ENCODE peak calls at places on chromosome 13, in ten cellular contexts. E is spleen, Y is stomach, K is K562, W is H1, I is upper lobe of left lung, C is HCT116, G is suprapubic skin, U is transverse colon, N is breast epithelium. Z is an unnamed sample.

GRCh38 chr13:90105881-90106496 is 1241.5 kb upstream of the MIR17HG start:
- DNase-seq in E (no peak), Y (no peak), K (no peak), W (no peak), I (no peak), C (no peak), G (no peak), U (no peak), N (no peak), Z (no peak)

GRCh38 chr13:51453308-51453958 is 597 bp upstream of the INTS6 start:
- DNase-seq in E (peak; percentile 97), Y (no peak), K (peak; percentile 86), W (no peak), I (no peak), C (no peak), G (peak; percentile 89), U (peak; percentile 88), N (no peak), Z (peak; percentile 92)

GRCh38 chr13:98386632-98387031 is 190.3 kb downstream of the STK24 start:
- DNase-seq in E (no peak), Y (no peak), K (no peak), W (no peak), I (no peak), C (no peak), G (no peak), U (no peak), N (no peak), Z (no peak)

GRCh38 chr13:49652691-49653305 is 24.5 kb downstream of the ARL11 start:
- DNase-seq in E (no peak), Y (peak; percentile 30), K (peak; percentile 64), W (no peak), I (no peak), C (peak; percentile 26), G (no peak), U (peak; percentile 32), N (no peak), Z (no peak)

GRCh38 chr13:42656136-42656535 is 82.2 kb downstream of the TNFSF11 start:
- DNase-seq in E (no peak), Y (no peak), K (no peak), W (no peak), I (no peak), C (no peak), G (no peak), U (no peak), N (no peak), Z (no peak)

GRCh38 chr13:35716186-35716585 is 239.7 kb upstream of the MAB21L1 start:
- DNase-seq in E (no peak), Y (no peak), K (no peak), W (no peak), I (peak; percentile 52), C (no peak), G (no peak), U (no peak), N (no peak), Z (peak; percentile 60)

GRCh38 chr13:42038661-42039456 is 9.6 kb upstream of the DGKH start:
- DNase-seq in E (no peak), Y (no peak), K (no peak), W (no peak), I (no peak), C (no peak), G (no peak), U (no peak), N (no peak), Z (no peak)

GRCh38 chr13:44432595-44432994 is 59.0 kb downstream of the SERP2 start:
- DNase-seq in E (no peak), Y (no peak), K (no peak), W (no peak), I (no peak), C (no peak), G (no peak), U (no peak), N (no peak), Z (no peak)

GRCh38 chr13:75446874-75447273 is 35.1 kb downstream of the TBC1D4 start:
- DNase-seq in E (no peak), Y (no peak), K (no peak), W (no peak), I (no peak), C (no peak), G (no peak), U (no peak), N (no peak), Z (no peak)

DNA sequence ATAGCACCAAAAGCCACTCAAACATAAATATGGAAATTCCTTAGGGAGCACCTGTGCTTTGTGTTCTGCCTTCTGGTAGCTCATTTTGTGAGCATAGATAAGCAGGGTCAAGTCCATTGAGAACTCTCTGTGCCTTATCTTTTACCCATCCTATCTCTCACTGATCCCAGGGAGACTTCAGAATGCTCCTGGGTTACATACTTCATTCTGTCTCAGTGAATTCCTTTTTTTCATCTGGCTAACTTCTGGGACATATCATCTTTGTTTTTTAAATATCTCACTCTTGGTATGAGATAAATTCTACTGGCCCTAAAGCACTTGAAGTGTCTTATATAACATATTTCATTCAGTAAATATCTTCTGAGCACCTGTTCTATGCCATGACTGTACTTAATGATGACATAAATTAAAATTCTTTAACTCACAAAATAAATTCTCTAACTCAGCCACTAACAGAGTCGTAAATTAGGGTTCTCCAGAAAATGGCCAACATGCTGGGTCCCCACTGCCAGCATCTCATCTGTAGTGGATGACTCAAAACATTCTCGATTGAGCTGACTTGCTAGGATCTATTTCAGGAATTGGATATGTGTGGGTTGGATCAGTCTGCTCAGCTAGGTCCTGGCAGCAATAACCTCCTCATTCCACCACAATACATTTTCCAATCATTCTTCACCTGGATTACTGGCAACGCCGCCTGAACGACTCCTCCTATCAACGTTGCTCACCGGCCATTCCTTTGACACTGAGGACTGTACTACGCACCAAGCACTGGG is 170.2 kb downstream of the FOXO1 start:
- DNase-seq in E (no peak), Y (no peak), K (no peak), W (no peak), I (no peak), C (no peak), G (no peak), U (no peak), N (no peak), Z (no peak)
- H3K4me1 ChIP-seq in E (peaks cover 24% of the 10 kb centered on the region), Y (peaks cover 9% of the 10 kb centered on the region), K (no peaks in the 10 kb centered on the region), W (no peaks in the 10 kb centered on the region), I (peaks cover 10% of the 10 kb centered on the region), C (no peaks in the 10 kb centered on the region), G (peaks cover 6% of the 10 kb centered on the region), U (no peaks in the 10 kb centered on the region), N (no peaks in the 10 kb centered on the region), Z (peaks cover 13% of the 10 kb centered on the region)

GRCh38 chr13:29137995-29138394 is 317.9 kb downstream of the MTUS2 start:
- DNase-seq in E (no peak), Y (no peak), K (no peak), W (no peak), I (no peak), C (no peak), G (no peak), U (no peak), N (no peak), Z (no peak)

GRCh38 chr13:29137016-29137415 is 316.9 kb downstream of the MTUS2 start:
- DNase-seq in E (no peak), Y (no peak), K (no peak), W (no peak), I (no peak), C (no peak), G (no peak), U (no peak), N (no peak), Z (no peak)

GRCh38 chr13:29136341-29136740 is 316.2 kb downstream of the MTUS2 start:
- DNase-seq in E (no peak), Y (no peak), K (no peak), W (no peak), I (no peak), C (no peak), G (no peak), U (no peak), N (no peak), Z (no peak)

GRCh38 chr13:29143864-29144263 is 323.7 kb downstream of the MTUS2 start:
- DNase-seq in E (no peak), Y (no peak), K (no peak), W (no peak), I (no peak), C (no peak), G (no peak), U (no peak), N (no peak), Z (no peak)

GRCh38 chr13:29140277-29140676 is 320.1 kb downstream of the MTUS2 start:
- DNase-seq in E (no peak), Y (no peak), K (no peak), W (no peak), I (no peak), C (no peak), G (no peak), U (no peak), N (no peak), Z (no peak)
- TF ChIP-seq POLR2AphosphoS5 in E (no peak), Y (peak; percentile 23), K (no peak), W (no peak), I (peak; percentile 34), C (no peak), G (no peak), U (no peak), N (no peak), Z (peak; percentile 89)

DNA sequence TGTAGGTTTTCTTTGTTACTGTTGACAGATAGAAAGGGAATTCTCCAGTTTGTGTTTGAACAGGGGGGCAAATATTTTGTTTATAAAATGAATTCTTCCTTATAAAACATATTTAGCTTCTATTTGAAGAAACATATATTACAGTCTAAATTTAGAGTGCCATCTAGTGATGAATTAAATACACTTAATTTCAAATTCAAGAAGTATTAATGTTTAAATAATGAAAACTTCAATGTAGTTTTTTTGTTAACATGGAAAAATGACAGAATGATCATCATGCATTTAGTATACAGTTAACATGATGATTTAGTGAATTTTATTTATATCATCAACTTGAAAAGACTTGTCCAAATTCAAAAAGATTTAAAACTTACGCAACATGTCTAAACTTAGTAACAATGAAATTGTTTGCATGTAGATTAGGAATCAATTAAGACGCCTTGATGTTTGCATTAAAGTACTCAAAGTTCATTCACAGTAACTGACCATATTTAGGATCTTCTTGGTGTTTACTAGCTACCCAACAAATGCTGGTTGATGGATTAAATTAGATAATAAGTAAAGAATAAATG is 765.9 kb upstream of the SLITRK1 start:
- DNase-seq in E (no peak), Y (no peak), K (no peak), W (no peak), I (no peak), C (no peak), G (no peak), U (no peak), N (no peak), Z (no peak)
- TF ChIP-seq CTCF in E (no peak), Y (no peak), K (no peak), W (no peak), I (no peak), C (no peak), G (no peak), U (no peak), N (no peak), Z (no peak)

DNA sequence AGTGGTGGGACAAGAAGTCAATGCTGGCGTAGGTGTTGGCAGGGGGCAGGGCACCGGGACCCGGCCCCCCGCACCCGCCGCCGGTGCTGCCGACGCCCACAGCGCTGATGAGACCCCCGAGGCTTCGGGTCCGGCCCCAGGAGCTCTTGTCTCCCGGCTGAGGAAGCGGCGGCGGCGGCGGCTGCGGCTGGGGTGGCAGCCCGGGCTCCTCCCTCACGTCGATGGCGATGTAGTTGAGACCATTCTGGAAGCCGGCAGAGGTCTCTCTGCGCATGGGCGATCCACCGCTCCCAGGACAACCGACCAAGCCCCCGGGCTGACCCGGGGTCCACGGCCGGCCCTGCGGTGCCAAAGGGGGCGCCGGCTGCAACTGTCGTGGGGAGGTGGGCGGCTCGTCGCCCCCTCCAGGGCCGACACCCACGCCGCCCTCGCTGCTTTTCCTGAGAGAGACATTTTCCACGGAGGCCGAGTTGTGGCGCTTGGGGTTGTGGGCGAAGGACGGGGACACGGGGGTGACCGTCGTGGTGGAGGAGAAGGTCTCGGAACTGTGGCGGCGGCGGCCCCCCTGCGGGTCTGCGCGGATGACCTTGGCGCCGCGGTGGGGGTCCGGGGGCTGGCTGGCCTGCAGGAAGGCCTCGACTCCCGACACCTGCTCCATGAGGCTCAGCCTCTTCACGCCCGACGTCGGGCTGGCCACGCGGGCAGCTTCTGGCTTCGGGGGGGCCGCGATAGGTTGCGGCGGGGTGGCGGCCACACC is 4.1 kb downstream of the IRS2 start:
- DNase-seq in E (peak; percentile 79), Y (no peak), K (no peak), W (no peak), I (no peak), C (no peak), G (no peak), U (no peak), N (no peak), Z (no peak)
- H3K4me1 ChIP-seq in E (peaks cover 79% of the 10 kb centered on the region), Y (peaks cover 77% of the 10 kb centered on the region), K (peaks cover 11% of the 10 kb centered on the region), W (peaks cover 26% of the 10 kb centered on the region), I (peaks cover 84% of the 10 kb centered on the region), C (peaks cover 4% of the 10 kb centered on the region), G (peaks cover 65% of the 10 kb centered on the region), U (peaks cover 39% of the 10 kb centered on the region), N (peaks cover 11% of the 10 kb centered on the region), Z (no peaks in the 10 kb centered on the region)

Z was measured in sigmoid colon.